ENCODE peak calls at places on chromosomes 13 and 19, in eight cellular contexts. V is fibroblast of pulmonary artery; T is GM10248; O is NCI-H2171 treated with DMSO at 0.1 percent for 48 hours; S is M059J; W is tibial nerve; D is Daoy; Y is stimulated activated CD8-positive, alpha-beta memory T cell treated with anti-CD3 and anti-CD28 coated beads, Interleukin-15, amount 100 ng/mL, for 24 hours. R is an unnamed sample.

GRCh38 chr19:42053037-42053935 is 16.7 kb downstream of the GRIK5 start:
- DNase-seq in V (no peak), T (no peak), O (no peak), S (peak), W (no peak), D (no peak), Y (no peak), R (no peak)

GRCh38 chr13:49374585-49375290 is 69.1 kb downstream of the CAB39L start:
- DNase-seq in V (peak), T (peak), O (no peak), S (peak), W (no peak), D (peak), Y (no peak), R (no peak)

GRCh38 chr13:90272356-90272755 is 1075.1 kb upstream of the MIR17HG start:
- DNase-seq in V (peak), T (no peak), O (no peak), S (peak), W (no peak), D (no peak), Y (no peak), R (no peak)

GRCh38 chr19:44447864-44448674 is at the start of gene ZNF229:
- DNase-seq in V (peak), T (peak), O (no peak), S (peak), W (peak), D (peak), Y (peak), R (peak)

GRCh38 chr19:12791345-12792047 is at the start of gene JUNB:
- DNase-seq in V (peak), T (peak), O (peak), S (peak), W (peak), D (peak), Y (peak), R (peak)

GRCh38 chr19:55297267-55297666 is 13.5 kb downstream of the BRSK1 start:
- DNase-seq in V (no peak), T (no peak), O (no peak), S (no peak), W (no peak), D (no peak), Y (no peak), R (no peak)

GRCh38 chr19:34317311-34317927 is 47.6 kb upstream of the GPI start:
- DNase-seq in V (peak), T (no peak), O (no peak), S (peak), W (no peak), D (peak), Y (no peak), R (no peak)

GRCh38 chr13:28429685-28430290 is 65.1 kb downstream of the FLT1 start:
- DNase-seq in V (peak), T (peak), O (no peak), S (no peak), W (no peak), D (no peak), Y (no peak), R (peak)

GRCh38 chr13:114053026-114053425 is 79.2 kb upstream of the C13orf46 start:
- DNase-seq in V (peak), T (no peak), O (no peak), S (peak), W (no peak), D (peak), Y (no peak), R (no peak)

GRCh38 chr19:48556163-48556562 is 4.2 kb downstream of the SULT2B1 start:
- DNase-seq in V (peak), T (no peak), O (peak), S (peak), W (no peak), D (peak), Y (no peak), R (no peak)

GRCh38 chr19:48466571-48467325 is 2.4 kb upstream of the CYTH2 start:
- DNase-seq in V (peak), T (no peak), O (no peak), S (peak), W (no peak), D (peak), Y (no peak), R (no peak)

GRCh38 chr19:33300016-33300981 is 2.0 kb downstream of the CEBPA start:
- DNase-seq in V (no peak), T (no peak), O (no peak), S (peak), W (no peak), D (no peak), Y (no peak), R (no peak)

GRCh38 chr13:80551650-80552497 is 210.9 kb upstream of the SPRY2 start:
- DNase-seq in V (no peak), T (no peak), O (no peak), S (no peak), W (no peak), D (no peak), Y (no peak), R (no peak)

GRCh38 chr19:9205506-9206113 is 13.8 kb downstream of the OR7D4 start:
- DNase-seq in V (peak), T (peak), O (peak), S (peak), W (peak), D (peak), Y (peak), R (peak)

GRCh38 chr19:18612051-18612771 is 459 bp upstream of the TMEM59L start:
- DNase-seq in V (no peak), T (no peak), O (peak), S (no peak), W (no peak), D (no peak), Y (no peak), R (no peak)

GRCh38 chr19:4197625-4198466 is 15.4 kb downstream of the ANKRD24 start:
- DNase-seq in V (peak), T (peak), O (peak), S (peak), W (no peak), D (no peak), Y (no peak), R (no peak)

GRCh38 chr13:63855457-63856118 is 2439.9 kb upstream of the PCDH20 start:
- DNase-seq in V (no peak), T (no peak), O (no peak), S (peak), W (no peak), D (no peak), Y (no peak), R (no peak)

GRCh38 chr13:34340534-34340933 is 522.6 kb downstream of the RFC3 start:
- DNase-seq in V (peak), T (no peak), O (no peak), S (peak), W (no peak), D (peak), Y (no peak), R (no peak)

GRCh38 chr19:54379187-54379678 is 14.5 kb upstream of the LAIR1 start:
- DNase-seq in V (no peak), T (no peak), O (no peak), S (no peak), W (no peak), D (no peak), Y (no peak), R (no peak)

R was measured in GM12864.